ENCODE peak calls at places on chromosome 1, in six cellular contexts. One of them, this sample, is unnamed. For H3K4me1, the result is how much of the 10 kb centered on the place peaks cover.

GRCh38 chr1:30525631-30525979 is 197.8 kb downstream of the MATN1 start:
- DNase-seq in SK-N-SH: no peak
- DNase-seq in A549: no peak
- DNase-seq in mammary epithelial cell: no peak
- DNase-seq in upper lobe of right lung: no peak
- DNase-seq in H9: no peak
- DNase-seq in this sample: no peak

GRCh38 chr1:160338580-160338979 is 4.5 kb downstream of the COPA start:
- DNase-seq in H9: no peak
- DNase-seq in A549: no peak
- DNase-seq in mammary epithelial cell: no peak
- DNase-seq in upper lobe of right lung: no peak
- DNase-seq in SK-N-SH: no peak
- DNase-seq in this sample: no peak

GRCh38 chr1:161930064-161930463 is 93.6 kb downstream of the OLFML2B start:
- DNase-seq in SK-N-SH: no peak
- DNase-seq in A549: no peak
- DNase-seq in H9: no peak
- DNase-seq in mammary epithelial cell: no peak
- DNase-seq in upper lobe of right lung: no peak
- DNase-seq in this sample: no peak

GRCh38 chr1:27633298-27633610 is 1.7 kb downstream of the FGR start:
- DNase-seq in upper lobe of right lung: no peak
- DNase-seq in SK-N-SH: no peak
- DNase-seq in A549: no peak
- DNase-seq in H9: no peak
- DNase-seq in mammary epithelial cell: no peak
- DNase-seq in this sample: no peak

GRCh38 chr1:35269190-35269988 is 880 bp downstream of the ZMYM4 start:
- DNase-seq in upper lobe of right lung: no peak
- DNase-seq in mammary epithelial cell: no peak
- DNase-seq in SK-N-SH: no peak
- DNase-seq in A549: no peak
- DNase-seq in H9: no peak
- DNase-seq in this sample: no peak

GRCh38 chr1:93083979-93084378 is 4.9 kb downstream of the MTF2 start:
- DNase-seq in SK-N-SH: no peak
- DNase-seq in mammary epithelial cell: no peak
- DNase-seq in upper lobe of right lung: no peak
- DNase-seq in H9: no peak
- DNase-seq in A549: no peak
- DNase-seq in this sample: no peak

GRCh38 chr1:235050911-235051360 is 77.7 kb downstream of the TOMM20 start:
- DNase-seq in SK-N-SH: peak
- DNase-seq in upper lobe of right lung: peak
- DNase-seq in A549: no peak
- DNase-seq in H9: peak
- DNase-seq in mammary epithelial cell: no peak
- DNase-seq in this sample: no peak

GRCh38 chr1:21278208-21278861 is 11.9 kb downstream of the ECE1 start:
- DNase-seq in A549: no peak
- DNase-seq in mammary epithelial cell: no peak
- DNase-seq in H9: no peak
- DNase-seq in upper lobe of right lung: no peak
- DNase-seq in SK-N-SH: no peak
- DNase-seq in this sample: no peak

GRCh38 chr1:3611170-3612019 is at the start of gene MEGF6:
- DNase-seq in A549: peak
- DNase-seq in SK-N-SH: peak
- DNase-seq in H9: peak
- DNase-seq in upper lobe of right lung: peak
- DNase-seq in mammary epithelial cell: no peak
- DNase-seq in this sample: no peak

GRCh38 chr1:7262611-7263010 is 477.4 kb downstream of the CAMTA1 start:
- DNase-seq in H9: no peak
- DNase-seq in A549: peak
- DNase-seq in mammary epithelial cell: peak
- DNase-seq in SK-N-SH: no peak
- DNase-seq in upper lobe of right lung: no peak
- DNase-seq in this sample: no peak

GRCh38 chr1:92960395-92961130 is 699 bp downstream of the DIPK1A start:
- DNase-seq in SK-N-SH: peak
- DNase-seq in upper lobe of right lung: peak
- DNase-seq in mammary epithelial cell: peak
- DNase-seq in A549: peak
- DNase-seq in H9: peak
- DNase-seq in this sample: no peak

GRCh38 chr1:193310569-193310968 is 124.2 kb upstream of the B3GALT2 start:
- DNase-seq in H9: no peak
- DNase-seq in mammary epithelial cell: no peak
- DNase-seq in A549: no peak
- DNase-seq in upper lobe of right lung: no peak
- DNase-seq in SK-N-SH: no peak
- DNase-seq in this sample: no peak

GRCh38 chr1:68188060-68188538 is 44.2 kb downstream of the WLS start:
- DNase-seq in A549: no peak
- DNase-seq in mammary epithelial cell: no peak
- DNase-seq in H9: no peak
- DNase-seq in upper lobe of right lung: no peak
- DNase-seq in SK-N-SH: no peak
- DNase-seq in this sample: no peak
- H3K4me1 ChIP-seq in A549: under half
- H3K4me1 ChIP-seq in mammary epithelial cell: under half
- H3K4me1 ChIP-seq in H9: under half
- H3K4me1 ChIP-seq in upper lobe of right lung: under half
- H3K4me1 ChIP-seq in SK-N-SH: under half
- H3K4me1 ChIP-seq in this sample: under half

GRCh38 chr1:246792603-246793002 is 68.4 kb downstream of the SCCPDH start:
- DNase-seq in A549: no peak
- DNase-seq in upper lobe of right lung: no peak
- DNase-seq in H9: no peak
- DNase-seq in SK-N-SH: no peak
- DNase-seq in mammary epithelial cell: no peak
- DNase-seq in this sample: no peak
- H3K4me1 ChIP-seq in A549: under half
- H3K4me1 ChIP-seq in upper lobe of right lung: under half
- H3K4me1 ChIP-seq in H9: under half
- H3K4me1 ChIP-seq in SK-N-SH: under half
- H3K4me1 ChIP-seq in mammary epithelial cell: under half
- H3K4me1 ChIP-seq in this sample: under half

DNA sequence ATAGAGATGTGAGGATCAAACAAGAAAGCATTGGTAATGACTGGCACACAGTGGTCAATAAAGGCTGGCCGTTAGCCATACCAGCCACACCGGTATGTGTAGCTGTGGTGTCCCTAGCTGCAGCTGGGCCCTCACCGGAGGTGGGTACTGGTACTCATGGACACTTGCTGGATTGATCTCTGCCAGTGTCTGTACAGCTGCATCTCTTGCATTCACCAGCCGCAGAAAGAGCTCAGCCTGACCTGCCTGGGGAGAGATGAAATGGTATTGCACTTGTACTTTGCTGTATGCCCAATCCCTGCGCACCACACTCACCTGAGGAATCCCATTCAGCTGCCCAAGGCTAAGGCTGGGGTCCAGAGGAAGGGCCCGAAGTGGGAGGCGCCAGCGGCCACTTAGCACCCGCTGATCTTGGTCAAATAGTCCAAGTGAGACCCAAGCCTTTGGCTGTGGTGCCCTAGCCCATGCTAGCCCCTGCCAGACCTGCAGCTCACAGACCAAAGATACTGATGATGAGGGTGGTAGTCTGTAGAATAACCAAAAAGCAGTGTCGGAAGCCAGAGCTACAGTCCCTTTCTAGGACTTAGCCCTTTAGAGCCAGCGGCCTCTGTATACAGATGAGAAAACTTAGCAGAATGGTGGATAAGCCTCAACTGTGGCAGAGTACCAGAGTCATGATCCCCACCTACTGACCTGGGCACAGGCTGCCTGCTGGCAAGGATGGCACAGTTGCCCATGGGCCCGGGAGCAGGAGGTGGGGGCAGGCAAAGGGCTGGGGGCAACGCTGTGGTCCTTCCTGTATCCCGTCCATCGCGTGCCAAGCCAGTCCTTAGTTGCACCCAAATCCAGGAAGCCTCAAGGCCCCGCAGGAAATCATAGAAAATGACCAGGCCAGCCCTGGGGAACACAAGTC is 3.0 kb downstream of the CCDC17 start:
- DNase-seq in SK-N-SH: no peak
- DNase-seq in H9: no peak
- DNase-seq in A549: no peak
- DNase-seq in mammary epithelial cell: no peak
- DNase-seq in upper lobe of right lung: no peak
- DNase-seq in this sample: no peak
- H3K4me1 ChIP-seq in SK-N-SH: under half
- H3K4me1 ChIP-seq in H9: under half
- H3K4me1 ChIP-seq in A549: under half
- H3K4me1 ChIP-seq in mammary epithelial cell: under half
- H3K4me1 ChIP-seq in upper lobe of right lung: under half
- H3K4me1 ChIP-seq in this sample: under half

GRCh38 chr1:205188132-205188531 is 23.4 kb downstream of the DSTYK start:
- DNase-seq in H9: no peak
- DNase-seq in mammary epithelial cell: no peak
- DNase-seq in SK-N-SH: no peak
- DNase-seq in upper lobe of right lung: no peak
- DNase-seq in A549: no peak
- DNase-seq in this sample: no peak
- H3K4me1 ChIP-seq in H9: under half
- H3K4me1 ChIP-seq in mammary epithelial cell: under half
- H3K4me1 ChIP-seq in SK-N-SH: under half
- H3K4me1 ChIP-seq in upper lobe of right lung: under half
- H3K4me1 ChIP-seq in A549: under half
- H3K4me1 ChIP-seq in this sample: under half

This sample was measured in iPS DF 6.9.